ENCODE peak calls at places on chromosome 4, in seven cellular contexts. D is PC-3; R is PC-9; A is uterus; M is left lung; Y is astrocyte; Q is CD8-positive, alpha-beta memory T cell. F is an unnamed sample.

GRCh38 chr4:126969360-126969759 is 663.4 kb upstream of the INTU start:
- DNase-seq in Y (no peak), R (no peak), M (no peak), Q (no peak), D (no peak), A (no peak), F (no peak)

GRCh38 chr4:120870279-120870673 is 52.2 kb downstream of the PRDM5 start:
- DNase-seq in A (no peak), Y (no peak), D (peak; percentile 3), Q (no peak), R (no peak), M (no peak), F (no peak)

GRCh38 chr4:184983660-184984356 is 34.5 kb upstream of the HELT start:
- DNase-seq in Y (peak; percentile 5), D (peak; percentile 70), M (peak; percentile 85), Q (peak; percentile 34), A (peak; percentile 64), R (no peak), F (peak; percentile 64)

GRCh38 chr4:184215709-184216328 is 1.9 kb downstream of the ENPP6 start:
- DNase-seq in Q (no peak), D (no peak), M (peak; percentile 55), A (no peak), Y (no peak), R (no peak), F (no peak)

GRCh38 chr4:84470204-84470785 is 28.8 kb downstream of the NKX6-1 start:
- DNase-seq in Y (no peak), R (no peak), Q (no peak), M (no peak), D (no peak), A (no peak), F (no peak)

GRCh38 chr4:185640809-185641675 is 105.7 kb upstream of the PDLIM3 start:
- DNase-seq in D (peak; percentile 74), Y (peak; percentile 72), M (no peak), Q (no peak), R (peak; percentile 38), A (no peak), F (no peak)

GRCh38 chr4:151418856-151419255 is 9.9 kb downstream of the FHIP1A start:
- DNase-seq in D (no peak), Q (no peak), Y (no peak), M (no peak), A (no peak), R (no peak), F (no peak)

GRCh38 chr4:186158021-186158859 is 33.1 kb upstream of the CYP4V2 start:
- DNase-seq in Q (no peak), Y (no peak), R (no peak), A (no peak), D (no peak), M (peak; percentile 72), F (no peak)

GRCh38 chr4:73589887-73590801 is 30.1 kb downstream of the RASSF6 start:
- DNase-seq in Q (no peak), R (no peak), M (no peak), A (no peak), Y (peak; percentile 41), D (no peak), F (no peak)

GRCh38 chr4:174212061-174212460 is 71.4 kb downstream of the FBXO8 start:
- DNase-seq in D (no peak), Y (no peak), R (no peak), M (no peak), A (no peak), Q (no peak), F (no peak)
- H3K27me3 ChIP-seq in D (no peaks in the 10 kb centered on the region), Y (peaks cover 76% of the 10 kb centered on the region), R (no peaks in the 10 kb centered on the region), M (peaks cover 87% of the 10 kb centered on the region), A (peaks cover 76% of the 10 kb centered on the region), Q (peaks cover 62% of the 10 kb centered on the region), F (peaks cover 53% of the 10 kb centered on the region)

GRCh38 chr4:2954358-2955185 is 8.6 kb downstream of the NOP14 start:
- DNase-seq in R (no peak), M (no peak), Q (peak; percentile 50), A (no peak), D (no peak), Y (no peak), F (no peak)
- H3K36me3 ChIP-seq in R (peaks cover 19% of the 10 kb centered on the region), M (peaks cover 83% of the 10 kb centered on the region), Q (peaks cover 60% of the 10 kb centered on the region), A (no peaks in the 10 kb centered on the region), D (peaks cover 43% of the 10 kb centered on the region), Y (peaks cover 48% of the 10 kb centered on the region), F (peaks cover 86% of the 10 kb centered on the region)

GRCh38 chr4:94484818-94485217 is 33.1 kb downstream of the PDLIM5 start:
- DNase-seq in R (no peak), D (no peak), A (no peak), Y (no peak), Q (no peak), M (no peak), F (no peak)

GRCh38 chr4:94479358-94480141 is 27.8 kb downstream of the PDLIM5 start:
- DNase-seq in A (no peak), R (no peak), M (no peak), Y (no peak), Q (no peak), D (no peak), F (no peak)

GRCh38 chr4:94486372-94486801 is 34.6 kb downstream of the PDLIM5 start:
- DNase-seq in A (no peak), D (peak; percentile 86), R (no peak), M (no peak), Q (no peak), Y (peak; percentile 74), F (no peak)

GRCh38 chr4:94480362-94480951 is 28.7 kb downstream of the PDLIM5 start:
- DNase-seq in M (no peak), Y (no peak), D (no peak), A (no peak), Q (no peak), R (no peak), F (no peak)

DNA sequence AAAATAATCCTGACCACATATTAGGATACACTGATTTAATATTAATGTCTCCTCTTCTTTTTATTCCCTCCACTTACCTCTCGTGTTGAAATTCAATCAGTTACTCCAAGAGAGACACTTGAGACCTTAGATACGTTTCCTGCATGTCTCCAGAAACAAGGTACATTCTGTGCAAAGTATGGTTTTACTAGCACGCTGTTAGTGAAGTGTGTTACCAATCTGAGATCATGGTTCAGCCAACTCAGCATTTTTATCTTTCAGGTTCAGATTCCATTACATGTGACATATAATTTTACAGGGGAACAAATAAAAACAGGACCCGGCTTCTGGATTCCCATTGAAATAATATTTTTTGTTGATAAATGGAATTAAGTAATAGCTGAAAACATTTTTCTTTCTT is 32.2 kb downstream of the PDLIM5 start:
- DNase-seq in D (no peak), M (no peak), Y (no peak), R (no peak), Q (no peak), A (no peak), F (no peak)
- H3K27me3 ChIP-seq in D (no peaks in the 10 kb centered on the region), M (no peaks in the 10 kb centered on the region), Y (no peaks in the 10 kb centered on the region), R (no peaks in the 10 kb centered on the region), Q (no peaks in the 10 kb centered on the region), A (no peaks in the 10 kb centered on the region), F (no peaks in the 10 kb centered on the region)

GRCh38 chr4:169110633-169111032 is 100.6 kb upstream of the CBR4 start:
- DNase-seq in D (peak; percentile 26), Y (peak; percentile 43), A (no peak), M (no peak), R (no peak), Q (no peak), F (no peak)
- H3K36me3 ChIP-seq in D (peaks cover 28% of the 10 kb centered on the region), Y (peaks cover 40% of the 10 kb centered on the region), A (no peaks in the 10 kb centered on the region), M (peaks cover 52% of the 10 kb centered on the region), R (no peaks in the 10 kb centered on the region), Q (no peaks in the 10 kb centered on the region), F (peaks cover 90% of the 10 kb centered on the region)

GRCh38 chr4:41878991-41879491 is 56.2 kb upstream of the TMEM33 start:
- DNase-seq in Y (no peak), D (no peak), R (no peak), M (peak; percentile 76), Q (no peak), A (no peak), F (no peak)
- H3K27me3 ChIP-seq in Y (peaks cover 87% of the 10 kb centered on the region), D (peaks cover 32% of the 10 kb centered on the region), R (peaks cover 8% of the 10 kb centered on the region), M (peaks cover 100% of the 10 kb centered on the region), Q (peaks cover 39% of the 10 kb centered on the region), A (peaks cover 46% of the 10 kb centered on the region), F (peaks cover 91% of the 10 kb centered on the region)

GRCh38 chr4:48620093-48620492 is 130.0 kb downstream of the ZAR1 start:
- DNase-seq in A (no peak), R (no peak), Y (no peak), Q (no peak), M (no peak), D (no peak), F (no peak)
- H3K36me3 ChIP-seq in A (no peaks in the 10 kb centered on the region), R (no peaks in the 10 kb centered on the region), Y (peaks cover 12% of the 10 kb centered on the region), Q (peaks cover 18% of the 10 kb centered on the region), M (peaks cover 24% of the 10 kb centered on the region), D (no peaks in the 10 kb centered on the region), F (peaks cover 45% of the 10 kb centered on the region)

DNA sequence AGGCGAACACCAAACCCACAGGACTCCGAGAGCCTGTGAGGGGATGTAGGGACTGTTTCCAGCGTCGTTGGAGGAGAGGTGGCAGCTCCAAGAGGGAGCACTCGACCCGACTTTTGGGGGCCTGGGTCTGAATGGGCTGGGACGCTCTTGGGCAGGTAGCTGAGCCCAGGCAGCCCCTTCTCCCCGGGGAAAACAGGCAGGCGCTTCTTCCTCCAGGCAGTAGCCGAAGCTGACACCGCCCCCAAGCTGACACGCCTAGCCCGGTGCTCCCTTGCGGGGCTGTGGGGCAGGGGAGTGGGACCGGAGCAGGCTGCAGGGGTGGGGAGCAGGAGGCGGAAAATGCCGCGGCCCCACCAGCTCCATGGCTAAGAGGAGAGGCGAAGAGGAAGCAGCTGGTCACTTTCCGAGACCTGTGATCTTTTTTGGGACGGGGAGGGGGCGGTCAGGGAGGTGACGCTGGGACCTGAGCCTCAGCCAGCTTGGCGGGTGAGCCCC is 4.2 kb downstream of the NKX1-1 start:
- DNase-seq in Q (no peak), A (peak; percentile 7), Y (no peak), M (peak; percentile 49), R (no peak), D (no peak), F (no peak)
- H3K27me3 ChIP-seq in Q (peaks cover 10% of the 10 kb centered on the region), A (peaks cover 42% of the 10 kb centered on the region), Y (peaks cover 31% of the 10 kb centered on the region), M (peaks cover 78% of the 10 kb centered on the region), R (peaks cover 37% of the 10 kb centered on the region), D (peaks cover 14% of the 10 kb centered on the region), F (peaks cover 63% of the 10 kb centered on the region)

GRCh38 chr4:7803371-7803770 is 136.3 kb downstream of the AFAP1 start:
- DNase-seq in M (no peak), A (no peak), D (no peak), R (no peak), Q (no peak), Y (no peak), F (no peak)
- H3K36me3 ChIP-seq in M (peaks cover 23% of the 10 kb centered on the region), A (no peaks in the 10 kb centered on the region), D (peaks cover 59% of the 10 kb centered on the region), R (peaks cover 26% of the 10 kb centered on the region), Q (peaks cover 8% of the 10 kb centered on the region), Y (peaks cover 66% of the 10 kb centered on the region), F (peaks cover 24% of the 10 kb centered on the region)

F was measured in heart left ventricle.